ENCODE peak calls at places on chromosomes 4 and X, in six cellular contexts. I is CD4-positive, alpha-beta T cell; S is WTC11; A is epithelial cell of esophagus; P is A549; B is neural progenitor cell. Q is an unnamed sample.

GRCh38 chr4:55071951-55072350 is 53.4 kb downstream of the KDR start:
- DNase-seq in A (peak), I (no peak), P (no peak), S (no peak), B (no peak), Q (no peak)

GRCh38 chr4:120830204-120830603 is 92.3 kb downstream of the PRDM5 start:
- DNase-seq in S (no peak), I (no peak), B (no peak), P (no peak), A (no peak), Q (no peak)

GRCh38 chr4:144782345-144782744 is 136.4 kb downstream of the HHIP start:
- DNase-seq in I (no peak), B (no peak), A (no peak), S (no peak), P (no peak), Q (no peak)

GRCh38 chr4:13492752-13493151 is 8.6 kb upstream of the RAB28 start:
- DNase-seq in P (no peak), B (no peak), S (no peak), I (no peak), A (no peak), Q (no peak)

GRCh38 chr4:128782875-128783614 is 26.5 kb upstream of the JADE1 start:
- DNase-seq in P (peak), A (peak), I (no peak), S (no peak), B (no peak), Q (no peak)

GRCh38 chr4:60463846-60464502 is 736.2 kb upstream of the ADGRL3 start:
- DNase-seq in P (no peak), S (no peak), B (peak), A (peak), I (no peak), Q (no peak)

GRCh38 chr4:33255507-33255906 is 2535.3 kb downstream of the PCDH7 start:
- DNase-seq in P (no peak), I (no peak), S (no peak), B (no peak), A (no peak), Q (no peak)

GRCh38 chr4:84681488-84682274 is 98.8 kb downstream of the CDS1 start:
- DNase-seq in B (peak), S (no peak), I (no peak), P (no peak), A (peak), Q (no peak)

GRCh38 chrX:31136144-31136572 is 64.3 kb upstream of the FTHL17 start:
- DNase-seq in B (no peak), I (no peak), S (no peak), A (no peak), P (no peak), Q (no peak)

GRCh38 chrX:72477787-72478186 is 94.9 kb downstream of the HDAC8 start:
- DNase-seq in P (no peak), S (no peak), B (no peak), A (no peak), I (no peak), Q (no peak)

GRCh38 chr4:152773953-152774352 is 5.6 kb downstream of the TIGD4 start:
- DNase-seq in A (no peak), B (no peak), P (no peak), S (no peak), I (no peak), Q (no peak)

GRCh38 chr4:73007526-73008100 is 61.9 kb downstream of the COX18 start:
- DNase-seq in A (no peak), S (no peak), P (no peak), B (peak), I (no peak), Q (no peak)

GRCh38 chr4:1249731-1250526 is 999 bp upstream of the CTBP1 start:
- DNase-seq in P (no peak), B (no peak), S (peak), I (peak), A (peak), Q (no peak)

GRCh38 chr4:148539387-148539786 is 97.2 kb upstream of the NR3C2 start:
- DNase-seq in S (no peak), P (no peak), B (no peak), A (peak), I (no peak), Q (no peak)

GRCh38 chr4:142404191-142404611 is 441.9 kb downstream of the INPP4B start:
- DNase-seq in B (no peak), I (no peak), P (peak), S (no peak), A (peak), Q (no peak)

GRCh38 chr4:153564630-153565525 is 98.7 kb downstream of the TMEM131L start:
- DNase-seq in A (no peak), P (peak), B (peak), I (no peak), S (no peak), Q (no peak)

GRCh38 chrX:37060999-37061398 is 52.8 kb downstream of the FAM47C start:
- DNase-seq in B (peak), A (peak), I (no peak), P (peak), S (no peak), Q (no peak)

GRCh38 chr4:153347117-153347516 is 2.6 kb downstream of the MND1 start:
- DNase-seq in I (no peak), P (no peak), A (no peak), S (no peak), B (no peak), Q (no peak)

GRCh38 chr4:81577392-81577791 is 105.7 kb upstream of the RASGEF1B start:
- DNase-seq in A (no peak), P (no peak), S (no peak), B (no peak), I (no peak), Q (no peak)

GRCh38 chrX:50579955-50580354 is 109.3 kb upstream of the DGKK start:
- DNase-seq in S (peak), P (peak), I (peak), B (peak), A (peak), Q (no peak)

GRCh38 chr4:25986807-25987206 is 72.8 kb downstream of the SMIM20 start:
- DNase-seq in B (peak), S (no peak), P (no peak), I (no peak), A (no peak), Q (no peak)

GRCh38 chr4:152106781-152107321 is 346.0 kb upstream of the GATB start:
- DNase-seq in P (peak), B (no peak), I (no peak), S (no peak), A (no peak), Q (no peak)

GRCh38 chr4:71732706-71733105 is 51.2 kb downstream of the GC start:
- DNase-seq in P (peak), I (no peak), B (peak), A (peak), S (no peak), Q (no peak)
- TF ChIP-seq CTCF in P (peak), I (no peak), B (peak), A (peak), S (peak), Q (peak)

GRCh38 chr4:61614256-61614655 is 414.1 kb downstream of the ADGRL3 start:
- DNase-seq in P (no peak), S (no peak), I (no peak), A (peak), B (no peak), Q (no peak)

GRCh38 chr4:61619528-61619927 is 419.4 kb downstream of the ADGRL3 start:
- DNase-seq in A (no peak), S (no peak), I (no peak), P (peak), B (no peak), Q (no peak)
- TF ChIP-seq CTCF in A (peak), S (no peak), I (no peak), P (no peak), B (peak), Q (peak)

DNA sequence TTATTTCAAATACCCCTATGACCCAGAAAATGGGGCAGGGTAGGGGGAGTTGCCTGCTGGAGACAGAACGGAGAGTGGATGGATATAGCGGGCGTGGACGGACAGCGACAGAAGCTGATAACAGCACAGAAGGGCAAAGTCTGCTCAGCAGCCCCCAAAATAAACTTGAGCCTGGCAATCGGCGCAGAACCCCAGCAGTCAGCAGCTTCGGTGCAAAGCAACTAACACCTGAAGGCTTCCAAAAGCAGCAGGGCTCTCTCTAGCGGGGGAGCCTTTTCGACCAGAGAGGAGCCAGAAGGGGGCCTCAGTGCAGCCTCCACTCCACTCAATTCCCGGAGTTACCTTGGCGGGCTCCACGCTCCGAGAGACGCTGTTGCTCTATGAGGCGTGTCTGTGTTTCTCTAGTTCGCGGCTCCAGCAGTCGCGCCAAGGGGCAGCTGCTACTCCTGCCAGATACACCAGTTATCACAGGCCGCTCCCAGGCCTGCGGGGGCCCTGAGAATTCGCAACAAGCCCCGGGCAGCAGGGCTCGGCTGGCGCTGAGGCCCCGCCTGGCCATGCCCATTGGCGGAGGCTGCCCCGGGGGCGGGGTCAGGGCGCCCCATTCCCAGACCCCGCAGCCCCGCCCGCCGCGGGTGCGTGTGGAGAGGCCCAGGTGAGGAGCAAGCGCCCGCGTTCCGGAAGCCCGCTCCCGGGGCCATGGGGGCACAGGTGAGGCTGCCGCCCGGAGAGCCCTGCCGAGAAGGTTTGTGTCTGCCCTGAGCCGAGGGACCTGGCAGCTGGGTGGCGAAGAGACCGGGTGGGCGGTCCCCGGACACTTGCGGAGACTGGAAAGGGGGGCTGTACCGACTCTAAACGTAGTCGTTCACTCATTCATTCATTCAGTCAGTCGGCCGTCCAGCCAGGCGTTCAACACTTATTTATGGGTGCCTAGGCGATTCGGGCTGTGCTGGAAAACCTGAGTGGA is at the start of the genes CNGA1 and NIPAL1:
- DNase-seq in P (peak), S (peak), B (peak), I (peak), A (peak), Q (peak)
- TF ChIP-seq CTCF in P (peak), S (no peak), B (peak), I (peak), A (peak), Q (peak)

DNA sequence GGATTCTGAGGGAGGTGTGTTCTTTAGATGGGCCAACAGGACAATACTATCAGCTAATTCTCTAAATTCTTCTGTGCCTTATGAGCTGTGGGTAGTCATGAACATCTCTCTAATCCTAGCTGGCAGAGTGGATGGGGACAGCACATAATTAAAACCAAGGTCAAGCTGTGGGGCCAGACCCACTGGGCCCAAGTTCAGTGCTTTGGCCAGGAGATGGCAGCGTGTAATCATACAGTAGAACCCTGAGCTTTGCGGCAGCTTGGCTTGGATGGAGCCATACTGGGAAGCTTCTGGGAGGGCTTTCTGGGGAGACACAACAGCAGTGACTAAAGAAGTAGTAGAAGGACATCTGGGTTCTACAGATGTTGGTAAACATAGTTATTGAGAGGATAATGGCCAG is 140.3 kb upstream of the CXCL13 start:
- DNase-seq in P (no peak), A (peak), B (no peak), S (peak), I (no peak), Q (no peak)
- TF ChIP-seq CTCF in P (no peak), A (peak), B (peak), S (no peak), I (no peak), Q (no peak)

DNA sequence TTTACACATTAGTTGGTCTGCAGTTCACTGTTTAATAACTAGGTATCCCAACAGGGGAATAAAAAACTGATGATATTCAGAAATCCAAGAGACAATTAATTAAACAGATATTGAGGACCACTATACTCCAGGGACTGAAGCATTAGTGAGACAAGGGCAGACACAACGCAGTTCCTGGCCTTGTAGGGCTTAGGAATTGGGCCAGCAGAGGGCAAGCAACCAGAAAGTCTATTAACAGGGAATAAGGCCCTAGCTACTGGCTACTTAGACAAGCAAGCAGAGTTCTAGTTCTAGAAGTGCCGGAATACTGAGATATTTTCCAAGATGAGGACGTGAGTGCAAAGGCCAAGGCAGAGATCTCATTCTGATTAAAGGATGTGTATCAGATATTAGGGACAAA is 58.6 kb upstream of the ADGRA3 start:
- DNase-seq in P (no peak), A (no peak), I (no peak), S (no peak), B (no peak), Q (no peak)
- TF ChIP-seq CTCF in P (no peak), A (no peak), I (no peak), S (no peak), B (no peak), Q (no peak)

GRCh38 chrX:7147431-7147977 is at the start of gene STS:
- DNase-seq in P (no peak), I (peak), S (peak), A (peak), B (peak), Q (peak)

GRCh38 chrX:7146026-7146702 is 1.3 kb upstream of the STS start:
- DNase-seq in B (no peak), P (peak), I (no peak), S (no peak), A (no peak), Q (no peak)

GRCh38 chrX:7146703-7147430 is 645 bp upstream of the STS start:
- DNase-seq in P (peak), B (no peak), A (peak), I (no peak), S (no peak), Q (no peak)

GRCh38 chrX:7149421-7149820 is 1.5 kb upstream of the PUDP start:
- DNase-seq in P (no peak), I (no peak), S (no peak), A (no peak), B (no peak), Q (no peak)

GRCh38 chrX:7147978-7148824 is at the start of gene PUDP:
- DNase-seq in B (peak), P (peak), A (peak), S (peak), I (peak), Q (peak)
- TF ChIP-seq CTCF in B (no peak), P (no peak), A (no peak), S (no peak), I (no peak), Q (peak)

GRCh38 chrX:129359269-129359668 is 164.0 kb downstream of the SMARCA1 start:
- DNase-seq in I (no peak), P (no peak), S (no peak), A (peak), B (no peak), Q (no peak)
- TF ChIP-seq CTCF in I (no peak), P (no peak), S (no peak), A (no peak), B (no peak), Q (no peak)

DNA sequence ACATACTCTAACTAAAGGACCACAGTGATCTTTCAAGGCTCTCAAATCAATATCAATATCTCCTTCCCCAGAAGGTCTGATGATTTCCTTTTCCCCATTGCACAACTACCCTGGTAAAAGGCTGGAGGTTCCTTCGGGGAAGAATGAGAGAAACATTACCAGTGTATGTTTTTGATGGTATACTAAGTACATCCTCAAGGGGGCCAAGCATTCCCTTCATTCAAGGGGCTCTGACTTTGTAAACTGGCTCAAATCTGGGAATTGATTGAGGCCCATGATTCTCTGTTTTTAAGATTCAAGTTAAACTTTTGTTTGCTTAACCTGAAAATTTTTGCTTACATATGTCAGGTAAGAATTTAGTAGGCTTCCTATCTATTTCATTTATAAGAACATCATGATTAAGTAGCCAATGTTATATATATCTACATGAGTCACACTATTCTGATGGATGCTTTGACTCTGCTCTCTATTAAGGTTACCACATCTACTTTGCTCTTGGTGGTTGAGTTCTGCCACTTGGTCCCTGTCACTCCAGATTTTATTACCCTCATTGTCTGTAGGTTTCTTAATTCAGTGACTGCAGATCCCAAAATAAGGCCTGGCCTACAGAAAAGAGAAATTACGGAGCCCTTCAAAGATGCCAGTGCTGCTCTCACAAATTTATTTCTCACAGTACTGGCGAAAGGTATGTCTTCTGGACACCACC is 16.4 kb upstream of the GUCY1B1 start:
- DNase-seq in P (no peak), A (no peak), I (no peak), B (no peak), S (no peak), Q (no peak)
- TF ChIP-seq CTCF in P (no peak), A (no peak), I (no peak), B (peak), S (peak), Q (peak)

Q was measured in progenitor cell of endocrine pancreas.